ENCODE peak calls at places on chromosome 7, in eight cellular contexts. One of them, this sample, is unnamed.

GRCh38 chr7:23662124-23662982 is 17.6 kb upstream of the FAM221A start:
- DNase-seq in heart right ventricle: no peak
- DNase-seq in thoracic aorta: no peak
- DNase-seq in GM23338: peak; percentile 78
- DNase-seq in stomach: no peak
- DNase-seq in lower lobe of right lung: no peak
- DNase-seq in breast epithelium: no peak
- DNase-seq in body of pancreas: peak; percentile 42
- DNase-seq in this sample: no peak

GRCh38 chr7:142583424-142583823 is 165.8 kb upstream of the PRSS1 start:
- DNase-seq in heart right ventricle: no peak
- DNase-seq in thoracic aorta: no peak
- DNase-seq in GM23338: no peak
- DNase-seq in stomach: no peak
- DNase-seq in lower lobe of right lung: no peak
- DNase-seq in breast epithelium: no peak
- DNase-seq in body of pancreas: peak; percentile 59
- DNase-seq in this sample: no peak

GRCh38 chr7:50531928-50532327 is 33.3 kb downstream of the DDC start:
- DNase-seq in heart right ventricle: no peak
- DNase-seq in thoracic aorta: no peak
- DNase-seq in GM23338: no peak
- DNase-seq in stomach: no peak
- DNase-seq in lower lobe of right lung: no peak
- DNase-seq in breast epithelium: no peak
- DNase-seq in body of pancreas: no peak
- DNase-seq in this sample: no peak

GRCh38 chr7:131244259-131244852 is 83.3 kb upstream of the MKLN1 start:
- DNase-seq in heart right ventricle: no peak
- DNase-seq in thoracic aorta: peak; percentile 26
- DNase-seq in GM23338: peak; percentile 9
- DNase-seq in stomach: no peak
- DNase-seq in lower lobe of right lung: no peak
- DNase-seq in breast epithelium: no peak
- DNase-seq in body of pancreas: no peak
- DNase-seq in this sample: no peak

GRCh38 chr7:101816499-101817030 is 861 bp upstream of the CUX1 start:
- DNase-seq in heart right ventricle: peak; percentile 44
- DNase-seq in thoracic aorta: no peak
- DNase-seq in GM23338: no peak
- DNase-seq in stomach: peak; percentile 65
- DNase-seq in lower lobe of right lung: peak; percentile 59
- DNase-seq in breast epithelium: no peak
- DNase-seq in body of pancreas: peak; percentile 68
- DNase-seq in this sample: peak; percentile 61

GRCh38 chr7:124201768-124202349 is 169.0 kb upstream of the TMEM229A start:
- DNase-seq in heart right ventricle: no peak
- DNase-seq in thoracic aorta: no peak
- DNase-seq in GM23338: no peak
- DNase-seq in stomach: no peak
- DNase-seq in lower lobe of right lung: no peak
- DNase-seq in breast epithelium: no peak
- DNase-seq in body of pancreas: no peak
- DNase-seq in this sample: no peak

GRCh38 chr7:159177270-159178036 is 32.8 kb upstream of the VIPR2 start:
- DNase-seq in heart right ventricle: no peak
- DNase-seq in thoracic aorta: no peak
- DNase-seq in GM23338: no peak
- DNase-seq in stomach: no peak
- DNase-seq in lower lobe of right lung: no peak
- DNase-seq in breast epithelium: no peak
- DNase-seq in body of pancreas: no peak
- DNase-seq in this sample: no peak

GRCh38 chr7:21430575-21430954 is 2.7 kb downstream of the SP4 start:
- DNase-seq in heart right ventricle: no peak
- DNase-seq in thoracic aorta: no peak
- DNase-seq in GM23338: no peak
- DNase-seq in stomach: no peak
- DNase-seq in lower lobe of right lung: no peak
- DNase-seq in breast epithelium: no peak
- DNase-seq in body of pancreas: peak; percentile 67
- DNase-seq in this sample: no peak

GRCh38 chr7:33760834-33761233 is 144.5 kb upstream of the BMPER start:
- DNase-seq in heart right ventricle: no peak
- DNase-seq in thoracic aorta: no peak
- DNase-seq in GM23338: no peak
- DNase-seq in stomach: no peak
- DNase-seq in lower lobe of right lung: no peak
- DNase-seq in breast epithelium: no peak
- DNase-seq in body of pancreas: no peak
- DNase-seq in this sample: no peak

GRCh38 chr7:117279931-117280525 is 42.8 kb downstream of the WNT2 start:
- DNase-seq in heart right ventricle: no peak
- DNase-seq in thoracic aorta: no peak
- DNase-seq in GM23338: no peak
- DNase-seq in stomach: no peak
- DNase-seq in lower lobe of right lung: no peak
- DNase-seq in breast epithelium: no peak
- DNase-seq in body of pancreas: no peak
- DNase-seq in this sample: no peak

GRCh38 chr7:105841866-105842265 is 34.5 kb downstream of the ATXN7L1 start:
- DNase-seq in heart right ventricle: no peak
- DNase-seq in thoracic aorta: no peak
- DNase-seq in GM23338: no peak
- DNase-seq in stomach: no peak
- DNase-seq in lower lobe of right lung: no peak
- DNase-seq in breast epithelium: no peak
- DNase-seq in body of pancreas: no peak
- DNase-seq in this sample: no peak

GRCh38 chr7:69599879-69600764 is 1.8 kb downstream of the AUTS2 start:
- DNase-seq in heart right ventricle: no peak
- DNase-seq in thoracic aorta: no peak
- DNase-seq in GM23338: peak; percentile 53
- DNase-seq in stomach: no peak
- DNase-seq in lower lobe of right lung: no peak
- DNase-seq in breast epithelium: no peak
- DNase-seq in body of pancreas: peak; percentile 8
- DNase-seq in this sample: peak; percentile 65

GRCh38 chr7:150379590-150380379 is 655 bp downstream of the ZNF775 start:
- DNase-seq in heart right ventricle: no peak
- DNase-seq in thoracic aorta: no peak
- DNase-seq in GM23338: no peak
- DNase-seq in stomach: no peak
- DNase-seq in lower lobe of right lung: no peak
- DNase-seq in breast epithelium: no peak
- DNase-seq in body of pancreas: no peak
- DNase-seq in this sample: no peak

GRCh38 chr7:27164381-27165088 is 802 bp downstream of the HOXA9 start:
- DNase-seq in heart right ventricle: no peak
- DNase-seq in thoracic aorta: no peak
- DNase-seq in GM23338: peak; percentile 72
- DNase-seq in stomach: no peak
- DNase-seq in lower lobe of right lung: peak; percentile 54
- DNase-seq in breast epithelium: no peak
- DNase-seq in body of pancreas: no peak
- DNase-seq in this sample: peak; percentile 23

GRCh38 chr7:27162548-27162848 is 2.8 kb downstream of the HOXA9 start:
- DNase-seq in heart right ventricle: no peak
- DNase-seq in thoracic aorta: no peak
- DNase-seq in GM23338: no peak
- DNase-seq in stomach: no peak
- DNase-seq in lower lobe of right lung: no peak
- DNase-seq in breast epithelium: no peak
- DNase-seq in body of pancreas: no peak
- DNase-seq in this sample: no peak

GRCh38 chr7:27162930-27163775 is 2.2 kb downstream of the HOXA9 start:
- DNase-seq in heart right ventricle: no peak
- DNase-seq in thoracic aorta: no peak
- DNase-seq in GM23338: no peak
- DNase-seq in stomach: no peak
- DNase-seq in lower lobe of right lung: no peak
- DNase-seq in breast epithelium: no peak
- DNase-seq in body of pancreas: no peak
- DNase-seq in this sample: no peak

GRCh38 chr7:27165089-27165654 is at the start of gene HOXA9:
- DNase-seq in heart right ventricle: no peak
- DNase-seq in thoracic aorta: no peak
- DNase-seq in GM23338: peak; percentile 54
- DNase-seq in stomach: no peak
- DNase-seq in lower lobe of right lung: peak; percentile 78
- DNase-seq in breast epithelium: no peak
- DNase-seq in body of pancreas: no peak
- DNase-seq in this sample: no peak

DNA sequence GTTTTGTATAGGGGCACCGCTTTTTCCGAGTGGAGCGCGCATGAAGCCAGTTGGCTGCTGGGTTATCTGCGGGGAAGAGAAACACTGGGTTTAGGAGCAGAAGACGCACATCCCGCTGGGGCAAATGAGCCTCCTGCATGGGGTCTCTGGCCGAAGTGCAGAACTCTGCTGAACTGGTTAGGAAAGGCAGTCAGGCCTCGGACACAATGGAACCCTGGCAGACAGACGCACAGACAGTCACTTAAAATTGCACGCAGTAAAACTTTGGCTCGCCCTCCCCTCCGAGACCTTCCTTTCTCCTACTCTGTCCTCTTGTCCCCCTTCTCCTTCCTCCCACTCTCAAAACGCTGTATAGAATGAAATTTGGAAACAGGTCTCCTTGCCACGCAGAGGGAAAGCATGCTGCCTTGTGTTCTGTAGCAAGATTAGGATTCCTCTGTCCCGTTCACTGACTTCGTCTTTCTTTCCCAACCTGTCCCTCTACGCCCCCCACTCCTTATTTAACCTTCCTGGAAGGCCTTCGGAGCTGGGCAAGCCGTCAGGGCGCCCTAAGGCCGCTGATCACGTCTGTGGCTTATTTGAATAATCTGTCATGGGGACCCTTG is 1.5 kb downstream of the HOXA9 start:
- DNase-seq in heart right ventricle: no peak
- DNase-seq in thoracic aorta: no peak
- DNase-seq in GM23338: no peak
- DNase-seq in stomach: no peak
- DNase-seq in lower lobe of right lung: no peak
- DNase-seq in breast epithelium: no peak
- DNase-seq in body of pancreas: no peak
- DNase-seq in this sample: no peak
- H3K4me3 ChIP-seq in heart right ventricle: peak overlapping the region; percentile 49
- H3K4me3 ChIP-seq in thoracic aorta: peak overlapping the region; percentile 62
- H3K4me3 ChIP-seq in GM23338: peak overlapping the region; percentile 43
- H3K4me3 ChIP-seq in stomach: peak overlapping the region; percentile 23
- H3K4me3 ChIP-seq in lower lobe of right lung: peak overlapping the region; percentile 50
- H3K4me3 ChIP-seq in breast epithelium: peak overlapping the region; percentile 80
- H3K4me3 ChIP-seq in body of pancreas: no peak overlapping the region
- H3K4me3 ChIP-seq in this sample: no peak overlapping the region

GRCh38 chr7:25859732-25860131 is 292.3 kb upstream of the NFE2L3 start:
- DNase-seq in heart right ventricle: no peak
- DNase-seq in thoracic aorta: no peak
- DNase-seq in GM23338: no peak
- DNase-seq in stomach: no peak
- DNase-seq in lower lobe of right lung: no peak
- DNase-seq in breast epithelium: no peak
- DNase-seq in body of pancreas: no peak
- DNase-seq in this sample: no peak

GRCh38 chr7:25858200-25858561 is 293.8 kb upstream of the NFE2L3 start:
- DNase-seq in heart right ventricle: no peak
- DNase-seq in thoracic aorta: no peak
- DNase-seq in GM23338: no peak
- DNase-seq in stomach: no peak
- DNase-seq in lower lobe of right lung: no peak
- DNase-seq in breast epithelium: no peak
- DNase-seq in body of pancreas: no peak
- DNase-seq in this sample: no peak

GRCh38 chr7:25860206-25860881 is 291.7 kb upstream of the NFE2L3 start:
- DNase-seq in heart right ventricle: no peak
- DNase-seq in thoracic aorta: no peak
- DNase-seq in GM23338: peak; percentile 72
- DNase-seq in stomach: no peak
- DNase-seq in lower lobe of right lung: no peak
- DNase-seq in breast epithelium: no peak
- DNase-seq in body of pancreas: no peak
- DNase-seq in this sample: no peak

GRCh38 chr7:25858562-25859411 is 293.2 kb upstream of the NFE2L3 start:
- DNase-seq in heart right ventricle: no peak
- DNase-seq in thoracic aorta: no peak
- DNase-seq in GM23338: peak; percentile 71
- DNase-seq in stomach: no peak
- DNase-seq in lower lobe of right lung: no peak
- DNase-seq in breast epithelium: no peak
- DNase-seq in body of pancreas: no peak
- DNase-seq in this sample: no peak

GRCh38 chr7:25859412-25859704 is 292.6 kb upstream of the NFE2L3 start:
- DNase-seq in heart right ventricle: no peak
- DNase-seq in thoracic aorta: no peak
- DNase-seq in GM23338: peak; percentile 61
- DNase-seq in stomach: no peak
- DNase-seq in lower lobe of right lung: no peak
- DNase-seq in breast epithelium: no peak
- DNase-seq in body of pancreas: no peak
- DNase-seq in this sample: no peak
- H3K27me3 ChIP-seq in heart right ventricle: peaks cover 97% of the 10 kb centered on the region
- H3K27me3 ChIP-seq in thoracic aorta: peaks cover 28% of the 10 kb centered on the region
- H3K27me3 ChIP-seq in GM23338: peaks cover 73% of the 10 kb centered on the region
- H3K27me3 ChIP-seq in stomach: peaks cover 38% of the 10 kb centered on the region
- H3K27me3 ChIP-seq in lower lobe of right lung: peaks cover 98% of the 10 kb centered on the region
- H3K27me3 ChIP-seq in breast epithelium: no peaks in the 10 kb centered on the region
- H3K27me3 ChIP-seq in body of pancreas: peaks cover 21% of the 10 kb centered on the region
- H3K27me3 ChIP-seq in this sample: peaks cover 94% of the 10 kb centered on the region

GRCh38 chr7:16668978-16669377 is 23.0 kb downstream of the BZW2 start:
- DNase-seq in heart right ventricle: no peak
- DNase-seq in thoracic aorta: no peak
- DNase-seq in GM23338: no peak
- DNase-seq in stomach: no peak
- DNase-seq in lower lobe of right lung: no peak
- DNase-seq in breast epithelium: no peak
- DNase-seq in body of pancreas: no peak
- DNase-seq in this sample: no peak
- H3K36me3 ChIP-seq in heart right ventricle: peaks cover 23% of the 10 kb centered on the region
- H3K36me3 ChIP-seq in thoracic aorta: no peaks in the 10 kb centered on the region
- H3K36me3 ChIP-seq in GM23338: no peaks in the 10 kb centered on the region
- H3K36me3 ChIP-seq in stomach: peaks cover 29% of the 10 kb centered on the region
- H3K36me3 ChIP-seq in lower lobe of right lung: peaks cover 8% of the 10 kb centered on the region
- H3K36me3 ChIP-seq in breast epithelium: no peaks in the 10 kb centered on the region
- H3K36me3 ChIP-seq in body of pancreas: peaks cover 1% of the 10 kb centered on the region
- H3K36me3 ChIP-seq in this sample: no peaks in the 10 kb centered on the region

GRCh38 chr7:121002755-121003114 is 14.2 kb downstream of the CPED1 start:
- DNase-seq in heart right ventricle: no peak
- DNase-seq in thoracic aorta: no peak
- DNase-seq in GM23338: no peak
- DNase-seq in stomach: no peak
- DNase-seq in lower lobe of right lung: no peak
- DNase-seq in breast epithelium: no peak
- DNase-seq in body of pancreas: no peak
- DNase-seq in this sample: no peak
- H3K4me3 ChIP-seq in heart right ventricle: no peak overlapping the region
- H3K4me3 ChIP-seq in thoracic aorta: no peak overlapping the region
- H3K4me3 ChIP-seq in GM23338: no peak overlapping the region
- H3K4me3 ChIP-seq in stomach: no peak overlapping the region
- H3K4me3 ChIP-seq in lower lobe of right lung: no peak overlapping the region
- H3K4me3 ChIP-seq in breast epithelium: no peak overlapping the region
- H3K4me3 ChIP-seq in body of pancreas: no peak overlapping the region
- H3K4me3 ChIP-seq in this sample: no peak overlapping the region

This sample was measured in heart left ventricle.